ENCODE peak calls at places on chromosomes 12 and 14, in four cellular contexts. One of them, this sample, is unnamed.

GRCh38 chr12:115398311-115398781 is 714.4 kb upstream of the TBX3 start:
- DNase-seq in frontal cortex: no peak
- DNase-seq in Right ventricle myocardium superior: no peak
- DNase-seq in stimulated activated CD8-positive, alpha-beta memory T cell treated with anti-CD3 and anti-CD28 coated beads, Interleukin-7, amount 100 ng/mL, for 1 hour: no peak
- DNase-seq in this sample: no peak

GRCh38 chr12:79690156-79690605 is 583 bp downstream of the PAWR start:
- DNase-seq in frontal cortex: no peak
- DNase-seq in Right ventricle myocardium superior: peak; percentile 50
- DNase-seq in stimulated activated CD8-positive, alpha-beta memory T cell treated with anti-CD3 and anti-CD28 coated beads, Interleukin-7, amount 100 ng/mL, for 1 hour: no peak
- DNase-seq in this sample: no peak

GRCh38 chr12:55830601-55831406 is 1.4 kb upstream of the DNAJC14 start:
- DNase-seq in frontal cortex: peak; percentile 67
- DNase-seq in Right ventricle myocardium superior: peak; percentile 88
- DNase-seq in stimulated activated CD8-positive, alpha-beta memory T cell treated with anti-CD3 and anti-CD28 coated beads, Interleukin-7, amount 100 ng/mL, for 1 hour: peak; percentile 25
- DNase-seq in this sample: no peak

GRCh38 chr12:52976574-52977071 is 27.7 kb downstream of the KRT18 start:
- DNase-seq in frontal cortex: no peak
- DNase-seq in Right ventricle myocardium superior: no peak
- DNase-seq in stimulated activated CD8-positive, alpha-beta memory T cell treated with anti-CD3 and anti-CD28 coated beads, Interleukin-7, amount 100 ng/mL, for 1 hour: no peak
- DNase-seq in this sample: no peak

GRCh38 chr14:93426750-93427149 is 4.0 kb upstream of the UNC79 start:
- DNase-seq in frontal cortex: no peak
- DNase-seq in Right ventricle myocardium superior: no peak
- DNase-seq in stimulated activated CD8-positive, alpha-beta memory T cell treated with anti-CD3 and anti-CD28 coated beads, Interleukin-7, amount 100 ng/mL, for 1 hour: no peak
- DNase-seq in this sample: no peak

GRCh38 chr14:69671365-69672050 is 60.1 kb downstream of the SUSD6 start:
- DNase-seq in frontal cortex: no peak
- DNase-seq in Right ventricle myocardium superior: no peak
- DNase-seq in stimulated activated CD8-positive, alpha-beta memory T cell treated with anti-CD3 and anti-CD28 coated beads, Interleukin-7, amount 100 ng/mL, for 1 hour: no peak
- DNase-seq in this sample: no peak

GRCh38 chr12:78062781-78063180 is 232.1 kb downstream of the NAV3 start:
- DNase-seq in frontal cortex: no peak
- DNase-seq in Right ventricle myocardium superior: peak; percentile 46
- DNase-seq in stimulated activated CD8-positive, alpha-beta memory T cell treated with anti-CD3 and anti-CD28 coated beads, Interleukin-7, amount 100 ng/mL, for 1 hour: no peak
- DNase-seq in this sample: no peak

GRCh38 chr14:54685286-54685845 is 118.4 kb downstream of the SAMD4A start:
- DNase-seq in frontal cortex: no peak
- DNase-seq in Right ventricle myocardium superior: no peak
- DNase-seq in stimulated activated CD8-positive, alpha-beta memory T cell treated with anti-CD3 and anti-CD28 coated beads, Interleukin-7, amount 100 ng/mL, for 1 hour: no peak
- DNase-seq in this sample: no peak

GRCh38 chr14:37232907-37233481 is 35.3 kb downstream of the MIPOL1 start:
- DNase-seq in frontal cortex: no peak
- DNase-seq in Right ventricle myocardium superior: no peak
- DNase-seq in stimulated activated CD8-positive, alpha-beta memory T cell treated with anti-CD3 and anti-CD28 coated beads, Interleukin-7, amount 100 ng/mL, for 1 hour: no peak
- DNase-seq in this sample: no peak

GRCh38 chr14:37585101-37585479 is 10.0 kb downstream of the FOXA1 start:
- DNase-seq in frontal cortex: peak; percentile 15
- DNase-seq in Right ventricle myocardium superior: no peak
- DNase-seq in stimulated activated CD8-positive, alpha-beta memory T cell treated with anti-CD3 and anti-CD28 coated beads, Interleukin-7, amount 100 ng/mL, for 1 hour: no peak
- DNase-seq in this sample: no peak

GRCh38 chr12:105724651-105725050 is 394.2 kb downstream of the C12orf75 start:
- DNase-seq in frontal cortex: peak; percentile 13
- DNase-seq in Right ventricle myocardium superior: no peak
- DNase-seq in stimulated activated CD8-positive, alpha-beta memory T cell treated with anti-CD3 and anti-CD28 coated beads, Interleukin-7, amount 100 ng/mL, for 1 hour: no peak
- DNase-seq in this sample: no peak

GRCh38 chr12:131454418-131455217 is 256.3 kb upstream of the SFSWAP start:
- DNase-seq in frontal cortex: no peak
- DNase-seq in Right ventricle myocardium superior: no peak
- DNase-seq in stimulated activated CD8-positive, alpha-beta memory T cell treated with anti-CD3 and anti-CD28 coated beads, Interleukin-7, amount 100 ng/mL, for 1 hour: no peak
- DNase-seq in this sample: no peak

GRCh38 chr12:28629691-28630090 is 439.4 kb downstream of the CCDC91 start:
- DNase-seq in frontal cortex: no peak
- DNase-seq in Right ventricle myocardium superior: no peak
- DNase-seq in stimulated activated CD8-positive, alpha-beta memory T cell treated with anti-CD3 and anti-CD28 coated beads, Interleukin-7, amount 100 ng/mL, for 1 hour: no peak
- DNase-seq in this sample: no peak

GRCh38 chr14:21039059-21039422 is 3.1 kb upstream of the RNASE7 start:
- DNase-seq in frontal cortex: no peak
- DNase-seq in Right ventricle myocardium superior: peak; percentile 90
- DNase-seq in stimulated activated CD8-positive, alpha-beta memory T cell treated with anti-CD3 and anti-CD28 coated beads, Interleukin-7, amount 100 ng/mL, for 1 hour: no peak
- DNase-seq in this sample: no peak

GRCh38 chr12:108193922-108194321 is 64.8 kb downstream of the WSCD2 start:
- DNase-seq in frontal cortex: no peak
- DNase-seq in Right ventricle myocardium superior: no peak
- DNase-seq in stimulated activated CD8-positive, alpha-beta memory T cell treated with anti-CD3 and anti-CD28 coated beads, Interleukin-7, amount 100 ng/mL, for 1 hour: no peak
- DNase-seq in this sample: no peak

GRCh38 chr14:102655154-102655553 is 62.7 kb downstream of the RCOR1 start:
- DNase-seq in frontal cortex: no peak
- DNase-seq in Right ventricle myocardium superior: no peak
- DNase-seq in stimulated activated CD8-positive, alpha-beta memory T cell treated with anti-CD3 and anti-CD28 coated beads, Interleukin-7, amount 100 ng/mL, for 1 hour: no peak
- DNase-seq in this sample: no peak

GRCh38 chr12:108789546-108789945 is 58.2 kb upstream of the CORO1C start:
- DNase-seq in frontal cortex: no peak
- DNase-seq in Right ventricle myocardium superior: no peak
- DNase-seq in stimulated activated CD8-positive, alpha-beta memory T cell treated with anti-CD3 and anti-CD28 coated beads, Interleukin-7, amount 100 ng/mL, for 1 hour: no peak
- DNase-seq in this sample: no peak

GRCh38 chr12:26651566-26652188 is 181.3 kb downstream of the ITPR2 start:
- DNase-seq in frontal cortex: peak; percentile 42
- DNase-seq in Right ventricle myocardium superior: no peak
- DNase-seq in stimulated activated CD8-positive, alpha-beta memory T cell treated with anti-CD3 and anti-CD28 coated beads, Interleukin-7, amount 100 ng/mL, for 1 hour: no peak
- DNase-seq in this sample: no peak

GRCh38 chr14:67188326-67188725 is 914 bp upstream of the GARIN2 start:
- DNase-seq in frontal cortex: no peak
- DNase-seq in Right ventricle myocardium superior: no peak
- DNase-seq in stimulated activated CD8-positive, alpha-beta memory T cell treated with anti-CD3 and anti-CD28 coated beads, Interleukin-7, amount 100 ng/mL, for 1 hour: no peak
- DNase-seq in this sample: no peak

GRCh38 chr12:127431177-127431576 is 835.8 kb upstream of the TMEM132C start:
- DNase-seq in frontal cortex: no peak
- DNase-seq in Right ventricle myocardium superior: no peak
- DNase-seq in stimulated activated CD8-positive, alpha-beta memory T cell treated with anti-CD3 and anti-CD28 coated beads, Interleukin-7, amount 100 ng/mL, for 1 hour: no peak
- DNase-seq in this sample: no peak

GRCh38 chr12:12776261-12776660 is 9.2 kb upstream of the APOLD1 start:
- DNase-seq in frontal cortex: no peak
- DNase-seq in Right ventricle myocardium superior: no peak
- DNase-seq in stimulated activated CD8-positive, alpha-beta memory T cell treated with anti-CD3 and anti-CD28 coated beads, Interleukin-7, amount 100 ng/mL, for 1 hour: no peak
- DNase-seq in this sample: no peak

GRCh38 chr14:100673807-100674154 is 52.9 kb upstream of the DLK1 start:
- DNase-seq in frontal cortex: no peak
- DNase-seq in Right ventricle myocardium superior: no peak
- DNase-seq in stimulated activated CD8-positive, alpha-beta memory T cell treated with anti-CD3 and anti-CD28 coated beads, Interleukin-7, amount 100 ng/mL, for 1 hour: no peak
- DNase-seq in this sample: no peak

GRCh38 chr12:1583421-1584078 is 10.8 kb downstream of the FBXL14 start:
- DNase-seq in frontal cortex: peak; percentile 60
- DNase-seq in Right ventricle myocardium superior: no peak
- DNase-seq in stimulated activated CD8-positive, alpha-beta memory T cell treated with anti-CD3 and anti-CD28 coated beads, Interleukin-7, amount 100 ng/mL, for 1 hour: peak; percentile 36
- DNase-seq in this sample: peak; percentile 21

GRCh38 chr12:79206871-79207270 is 342.3 kb downstream of the SYT1 start:
- DNase-seq in frontal cortex: no peak
- DNase-seq in Right ventricle myocardium superior: no peak
- DNase-seq in stimulated activated CD8-positive, alpha-beta memory T cell treated with anti-CD3 and anti-CD28 coated beads, Interleukin-7, amount 100 ng/mL, for 1 hour: no peak
- DNase-seq in this sample: no peak

GRCh38 chr14:66508547-66508845 is 549 bp downstream of the GPHN start:
- DNase-seq in frontal cortex: peak; percentile 22
- DNase-seq in Right ventricle myocardium superior: no peak
- DNase-seq in stimulated activated CD8-positive, alpha-beta memory T cell treated with anti-CD3 and anti-CD28 coated beads, Interleukin-7, amount 100 ng/mL, for 1 hour: no peak
- DNase-seq in this sample: no peak

GRCh38 chr12:44053550-44054243 is 217.8 kb downstream of the TMEM117 start:
- DNase-seq in frontal cortex: no peak
- DNase-seq in Right ventricle myocardium superior: no peak
- DNase-seq in stimulated activated CD8-positive, alpha-beta memory T cell treated with anti-CD3 and anti-CD28 coated beads, Interleukin-7, amount 100 ng/mL, for 1 hour: no peak
- DNase-seq in this sample: no peak

GRCh38 chr12:60335765-60336164 is 739.9 kb downstream of the SLC16A7 start:
- DNase-seq in frontal cortex: no peak
- DNase-seq in Right ventricle myocardium superior: no peak
- DNase-seq in stimulated activated CD8-positive, alpha-beta memory T cell treated with anti-CD3 and anti-CD28 coated beads, Interleukin-7, amount 100 ng/mL, for 1 hour: no peak
- DNase-seq in this sample: no peak

GRCh38 chr14:55107766-55108554 is 21.1 kb upstream of the LGALS3 start:
- DNase-seq in frontal cortex: no peak
- DNase-seq in Right ventricle myocardium superior: peak; percentile 93
- DNase-seq in stimulated activated CD8-positive, alpha-beta memory T cell treated with anti-CD3 and anti-CD28 coated beads, Interleukin-7, amount 100 ng/mL, for 1 hour: no peak
- DNase-seq in this sample: peak; percentile 22

GRCh38 chr14:94681300-94682060 is 69.3 kb downstream of the SERPINA3 start:
- DNase-seq in frontal cortex: no peak
- DNase-seq in Right ventricle myocardium superior: no peak
- DNase-seq in stimulated activated CD8-positive, alpha-beta memory T cell treated with anti-CD3 and anti-CD28 coated beads, Interleukin-7, amount 100 ng/mL, for 1 hour: no peak
- DNase-seq in this sample: no peak